ENCODE peak calls at places on chromosomes 6 and 20, in six cellular contexts. Q is hepatocyte; L is CD8-positive, alpha-beta T cell; V is effector memory CD4-positive, alpha-beta T cell; H is fibroblast of lung; E is stomach. U is an unnamed sample.

GRCh38 chr6:112933947-112934346 is 586.8 kb downstream of the RFPL4B start:
- DNase-seq in Q (no peak), L (no peak), V (no peak), H (peak; percentile 23), E (no peak), U (no peak)

GRCh38 chr6:6085928-6086668 is 79.4 kb upstream of the NRN1 start:
- DNase-seq in Q (no peak), L (no peak), V (no peak), H (no peak), E (no peak), U (peak; percentile 9)

GRCh38 chr6:158467923-158468322 is 92.0 kb upstream of the TMEM181 start:
- DNase-seq in Q (no peak), L (no peak), V (no peak), H (no peak), E (peak; percentile 46), U (no peak)

GRCh38 chr6:101391772-101392560 is 1.5 kb upstream of the GRIK2 start:
- DNase-seq in Q (no peak), L (no peak), V (no peak), H (no peak), E (no peak), U (no peak)

GRCh38 chr20:22807646-22808045 is 223.3 kb upstream of the FOXA2 start:
- DNase-seq in Q (no peak), L (no peak), V (no peak), H (no peak), E (peak; percentile 84), U (no peak)

GRCh38 chr6:89970609-89971337 is 76.5 kb downstream of the GJA10 start:
- DNase-seq in Q (peak; percentile 79), L (no peak), V (no peak), H (peak; percentile 78), E (peak; percentile 29), U (no peak)

GRCh38 chr20:36084897-36085617 is 69.5 kb upstream of the EPB41L1 start:
- DNase-seq in Q (peak; percentile 55), L (no peak), V (no peak), H (peak; percentile 55), E (no peak), U (no peak)

GRCh38 chr20:13831476-13831875 is 46.6 kb downstream of the NDUFAF5 start:
- DNase-seq in Q (no peak), L (no peak), V (no peak), H (no peak), E (no peak), U (no peak)

GRCh38 chr6:118372413-118372812 is 175.7 kb upstream of the PLN start:
- DNase-seq in Q (no peak), L (no peak), V (no peak), H (peak; percentile 67), E (no peak), U (no peak)

DNA sequence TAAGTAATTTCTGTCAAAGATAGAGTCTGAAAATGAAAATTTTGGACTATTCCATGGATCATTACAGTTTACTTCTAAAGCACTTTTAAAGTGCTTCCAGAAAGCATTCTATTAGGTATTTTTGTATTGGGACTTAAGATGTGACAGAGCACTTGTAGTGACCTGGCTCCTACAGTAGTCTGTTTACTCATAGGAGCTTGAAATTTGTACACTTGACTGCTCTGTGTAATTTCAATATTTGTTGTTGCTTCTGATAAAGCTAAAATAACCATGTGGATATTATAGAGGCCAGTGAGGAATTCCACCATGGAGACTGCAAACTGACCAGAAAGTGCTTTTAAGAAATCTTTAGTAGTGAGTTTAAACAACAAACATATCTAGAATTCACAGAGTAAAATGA is 10.3 kb downstream of the NFYA start:
- DNase-seq in Q (no peak), L (no peak), V (no peak), H (no peak), E (no peak), U (no peak)
- H3K36me3 ChIP-seq in Q (no peaks in the 10 kb centered on the region), L (peaks cover 27% of the 10 kb centered on the region), V (peaks cover 48% of the 10 kb centered on the region), H (peaks cover 10% of the 10 kb centered on the region), E (peaks cover 88% of the 10 kb centered on the region), U (peaks cover 14% of the 10 kb centered on the region)

GRCh38 chr20:49270736-49271135 is 7.1 kb downstream of the ZNFX1 start:
- DNase-seq in Q (no peak), L (no peak), V (no peak), H (no peak), E (no peak), U (no peak)

GRCh38 chr20:49275634-49276033 is 2.2 kb downstream of the ZNFX1 start:
- DNase-seq in Q (no peak), L (no peak), V (no peak), H (no peak), E (no peak), U (no peak)

GRCh38 chr20:49276201-49276894 is 1.5 kb downstream of the ZNFX1 start:
- DNase-seq in Q (peak; percentile 25), L (peak; percentile 54), V (peak; percentile 26), H (peak; percentile 66), E (no peak), U (no peak)

GRCh38 chr20:49272654-49273053 is 5.2 kb downstream of the ZNFX1 start:
- DNase-seq in Q (no peak), L (no peak), V (no peak), H (no peak), E (no peak), U (no peak)

DNA sequence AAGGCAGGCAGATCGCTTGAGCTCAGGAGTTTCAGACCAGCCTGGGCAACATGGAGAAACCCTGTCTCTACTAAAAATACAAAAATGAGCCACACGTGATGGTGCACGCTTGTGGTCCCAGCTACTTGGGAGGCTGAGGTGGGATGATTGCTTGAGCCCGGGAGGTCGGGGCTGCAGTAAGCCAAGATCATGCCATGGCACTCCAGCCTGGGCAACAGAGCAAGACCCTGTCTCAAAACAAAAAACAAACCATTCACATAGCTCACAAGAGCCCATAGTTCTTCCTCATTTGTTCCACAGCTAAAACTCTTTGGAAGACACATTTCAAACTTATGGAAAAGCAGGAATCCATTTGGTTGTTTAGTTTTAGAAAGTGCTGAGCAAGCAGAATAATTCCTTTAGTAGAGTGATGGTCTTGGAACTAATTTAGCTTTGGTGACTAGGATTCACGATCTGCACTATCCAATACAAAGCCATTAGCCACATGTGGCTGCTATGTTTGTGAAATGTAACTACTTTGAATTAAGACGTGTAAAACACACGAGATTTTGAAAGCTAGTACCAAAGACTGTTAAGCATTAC is 4.1 kb downstream of the ZNFX1 start:
- DNase-seq in Q (no peak), L (no peak), V (no peak), H (no peak), E (no peak), U (no peak)
- H3K36me3 ChIP-seq in Q (no peaks in the 10 kb centered on the region), L (peaks cover 24% of the 10 kb centered on the region), V (peaks cover 47% of the 10 kb centered on the region), H (peaks cover 11% of the 10 kb centered on the region), E (peaks cover 67% of the 10 kb centered on the region), U (peaks cover 9% of the 10 kb centered on the region)

GRCh38 chr6:41093729-41094128 is 21.0 kb downstream of the NFYA start:
- DNase-seq in Q (no peak), L (no peak), V (no peak), H (no peak), E (no peak), U (no peak)

GRCh38 chr6:41088451-41088850 is 15.7 kb downstream of the NFYA start:
- DNase-seq in Q (no peak), L (no peak), V (no peak), H (no peak), E (no peak), U (no peak)

GRCh38 chr6:41090841-41091761 is 18.3 kb downstream of the NFYA start:
- DNase-seq in Q (no peak), L (no peak), V (no peak), H (no peak), E (no peak), U (no peak)

GRCh38 chr6:41097467-41098090 is 24.8 kb downstream of the NFYA start:
- DNase-seq in Q (no peak), L (no peak), V (no peak), H (peak; percentile 17), E (no peak), U (no peak)

GRCh38 chr6:41092421-41093140 is 19.8 kb downstream of the NFYA start:
- DNase-seq in Q (no peak), L (no peak), V (no peak), H (peak; percentile 43), E (no peak), U (no peak)
- H3K36me3 ChIP-seq in Q (peaks cover 14% of the 10 kb centered on the region), L (peaks cover 79% of the 10 kb centered on the region), V (peaks cover 84% of the 10 kb centered on the region), H (peaks cover 6% of the 10 kb centered on the region), E (peaks cover 99% of the 10 kb centered on the region), U (peaks cover 18% of the 10 kb centered on the region)

GRCh38 chr6:44230034-44230675 is 6.8 kb downstream of the SLC29A1 start:
- DNase-seq in Q (no peak), L (no peak), V (no peak), H (no peak), E (no peak), U (no peak)
- H3K36me3 ChIP-seq in Q (no peaks in the 10 kb centered on the region), L (no peaks in the 10 kb centered on the region), V (no peaks in the 10 kb centered on the region), H (peaks cover 6% of the 10 kb centered on the region), E (peaks cover 51% of the 10 kb centered on the region), U (no peaks in the 10 kb centered on the region)

GRCh38 chr6:152123076-152123475 is 315.6 kb downstream of the ESR1 start:
- DNase-seq in Q (no peak), L (no peak), V (no peak), H (no peak), E (no peak), U (no peak)
- H3K36me3 ChIP-seq in Q (no peaks in the 10 kb centered on the region), L (peaks cover 51% of the 10 kb centered on the region), V (peaks cover 72% of the 10 kb centered on the region), H (peaks cover 1% of the 10 kb centered on the region), E (peaks cover 62% of the 10 kb centered on the region), U (no peaks in the 10 kb centered on the region)

GRCh38 chr20:63596423-63596822 is 22.4 kb upstream of the HELZ2 start:
- DNase-seq in Q (no peak), L (no peak), V (no peak), H (no peak), E (no peak), U (peak; percentile 24)

GRCh38 chr20:63591786-63592355 is 17.8 kb upstream of the HELZ2 start:
- DNase-seq in Q (no peak), L (no peak), V (no peak), H (no peak), E (no peak), U (no peak)

GRCh38 chr20:63595416-63596127 is 21.5 kb upstream of the HELZ2 start:
- DNase-seq in Q (no peak), L (no peak), V (no peak), H (no peak), E (no peak), U (peak; percentile 29)

GRCh38 chr20:63592661-63593060 is 18.6 kb upstream of the HELZ2 start:
- DNase-seq in Q (no peak), L (no peak), V (no peak), H (no peak), E (no peak), U (peak; percentile 37)

GRCh38 chr20:63594043-63594561 is 20.1 kb upstream of the HELZ2 start:
- DNase-seq in Q (no peak), L (no peak), V (no peak), H (peak; percentile 85), E (no peak), U (peak; percentile 22)
- H3K36me3 ChIP-seq in Q (no peaks in the 10 kb centered on the region), L (peaks cover 38% of the 10 kb centered on the region), V (peaks cover 65% of the 10 kb centered on the region), H (peaks cover 22% of the 10 kb centered on the region), E (peaks cover 98% of the 10 kb centered on the region), U (peaks cover 3% of the 10 kb centered on the region)